ENCODE peak calls at places on chromosomes 13 and 19, in seven cellular contexts. H is sigmoid colon, P is lower leg skin, Q is heart left ventricle, Y is fibroblast of mammary gland, X is heart right ventricle, W is cardiac muscle cell. O is an unnamed sample.

GRCh38 chr19:55283548-55284393 is at the start of gene BRSK1:
- DNase-seq in H (peak), P (no peak), Q (peak), Y (peak), X (peak), W (peak), O (peak)

GRCh38 chr13:65638572-65639168 is 1591.5 kb downstream of the PCDH9 start:
- DNase-seq in H (no peak), P (no peak), Q (no peak), Y (peak), X (no peak), W (peak), O (peak)

GRCh38 chr19:47253467-47253881 is 2.9 kb upstream of the CCDC9 start:
- DNase-seq in H (no peak), P (no peak), Q (no peak), Y (peak), X (no peak), W (peak), O (no peak)

GRCh38 chr13:33797622-33798021 is 20.3 kb upstream of the RFC3 start:
- DNase-seq in H (no peak), P (no peak), Q (no peak), Y (peak), X (no peak), W (peak), O (no peak)

GRCh38 chr13:75771818-75772217 is 135.7 kb downstream of the LMO7 start:
- DNase-seq in H (no peak), P (no peak), Q (no peak), Y (peak), X (no peak), W (peak), O (no peak)

GRCh38 chr13:109275848-109276247 is 510.5 kb downstream of the IRS2 start:
- DNase-seq in H (no peak), P (no peak), Q (no peak), Y (peak), X (no peak), W (no peak), O (peak)

GRCh38 chr19:44212865-44213346 is 574 bp downstream of the ZNF227 start:
- DNase-seq in H (no peak), P (no peak), Q (no peak), Y (peak), X (no peak), W (peak), O (no peak)

GRCh38 chr13:37884674-37885073 is 15.1 kb upstream of the TRPC4 start:
- DNase-seq in H (no peak), P (no peak), Q (no peak), Y (no peak), X (no peak), W (no peak), O (no peak)

GRCh38 chr13:84645196-84646071 is 763.2 kb upstream of the SLITRK1 start:
- DNase-seq in H (no peak), P (no peak), Q (no peak), Y (peak), X (no peak), W (no peak), O (no peak)

GRCh38 chr13:33351324-33351723 is 65.8 kb upstream of the STARD13 start:
- DNase-seq in H (no peak), P (no peak), Q (no peak), Y (peak), X (no peak), W (peak), O (no peak)

GRCh38 chr19:51440846-51441409 is 17.3 kb downstream of the SIGLEC8 start:
- DNase-seq in H (peak), P (no peak), Q (no peak), Y (peak), X (no peak), W (peak), O (no peak)

GRCh38 chr19:5814847-5815246 is 10.0 kb downstream of the NRTN start:
- DNase-seq in H (no peak), P (no peak), Q (no peak), Y (no peak), X (no peak), W (no peak), O (no peak)

GRCh38 chr13:51643114-51643881 is 59.0 kb downstream of the WDFY2 start:
- DNase-seq in H (no peak), P (no peak), Q (no peak), Y (peak), X (no peak), W (peak), O (no peak)

GRCh38 chr13:100244431-100244830 is 155.5 kb downstream of the PCCA start:
- DNase-seq in H (no peak), P (no peak), Q (no peak), Y (no peak), X (no peak), W (peak), O (no peak)

GRCh38 chr19:925912-926594 is at the start of gene ARID3A:
- DNase-seq in H (peak), P (no peak), Q (no peak), Y (no peak), X (peak), W (peak), O (no peak)

DNA sequence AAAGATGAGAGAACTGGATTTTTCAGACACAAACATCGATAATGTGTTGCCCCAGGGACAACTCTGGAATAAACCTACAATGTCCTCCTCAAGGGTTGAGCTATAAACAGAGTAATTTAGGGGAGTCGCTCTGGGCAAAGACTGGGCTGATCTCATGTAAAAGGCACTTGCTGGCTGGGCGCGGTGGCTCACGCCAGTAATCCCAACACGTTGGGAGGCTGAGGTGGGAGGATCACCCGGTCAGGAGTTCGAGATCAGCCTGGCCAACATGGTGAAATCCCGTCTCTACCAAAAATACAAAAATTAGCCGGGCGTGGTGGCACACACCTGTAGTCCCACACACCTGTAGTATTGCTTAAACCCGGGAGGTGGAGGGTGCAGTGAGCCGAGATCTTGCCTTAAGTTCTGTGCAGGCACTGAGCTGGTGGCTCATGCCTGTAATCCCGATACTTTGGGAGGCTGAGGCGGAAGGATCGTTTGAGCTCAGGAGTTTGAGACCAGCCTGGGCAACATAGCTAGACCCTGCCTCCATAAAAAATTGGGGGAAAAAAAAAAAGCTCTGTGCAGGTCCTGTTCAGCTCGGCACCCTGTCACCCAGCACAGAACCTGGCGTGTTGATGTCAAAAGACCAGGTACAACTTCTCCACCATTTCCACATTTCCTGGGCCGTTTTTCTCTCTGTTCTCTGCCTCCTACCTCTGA is 1.4 kb downstream of the TIMM44 start:
- DNase-seq in H (no peak), P (no peak), Q (no peak), Y (no peak), X (no peak), W (no peak), O (no peak)
- H3K4me3 ChIP-seq in H (no peak), P (no peak), Q (peak), Y (peak), X (no peak), W (no peak), O (peak)

DNA sequence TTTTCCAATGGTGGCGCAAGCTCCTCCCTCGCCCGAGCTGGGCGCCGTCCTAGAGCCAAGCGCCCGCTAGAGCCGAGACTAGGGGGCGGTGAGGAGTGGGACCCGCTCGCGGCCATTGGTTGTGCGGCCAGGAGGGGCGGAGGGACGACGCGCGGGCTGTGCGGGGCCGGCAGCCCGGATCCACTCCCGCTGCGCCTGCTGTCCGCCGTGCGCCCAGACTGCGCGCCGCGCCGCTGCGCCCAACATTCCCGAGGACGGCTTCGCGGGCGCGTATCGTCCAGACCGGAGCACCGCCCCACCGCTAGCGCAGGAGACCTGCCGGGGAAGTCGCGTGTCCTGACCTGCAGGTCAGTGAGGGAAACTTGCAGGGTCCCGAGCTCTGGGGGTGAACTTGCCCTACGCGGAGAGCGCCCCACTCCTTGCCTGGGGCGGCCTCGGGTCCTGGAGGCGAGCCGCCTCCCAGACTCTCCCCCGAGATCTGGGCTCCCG is at the start of gene SERTM1:
- DNase-seq in H (no peak), P (no peak), Q (peak), Y (peak), X (peak), W (peak), O (no peak)
- H3K4me3 ChIP-seq in H (no peak), P (no peak), Q (peak), Y (peak), X (peak), W (peak), O (no peak)

GRCh38 chr19:18264956-18265610 is 9.2 kb downstream of the IQCN start:
- DNase-seq in H (no peak), P (no peak), Q (no peak), Y (no peak), X (no peak), W (no peak), O (no peak)
- H3K4me3 ChIP-seq in H (no peak), P (no peak), Q (no peak), Y (no peak), X (no peak), W (no peak), O (peak)

DNA sequence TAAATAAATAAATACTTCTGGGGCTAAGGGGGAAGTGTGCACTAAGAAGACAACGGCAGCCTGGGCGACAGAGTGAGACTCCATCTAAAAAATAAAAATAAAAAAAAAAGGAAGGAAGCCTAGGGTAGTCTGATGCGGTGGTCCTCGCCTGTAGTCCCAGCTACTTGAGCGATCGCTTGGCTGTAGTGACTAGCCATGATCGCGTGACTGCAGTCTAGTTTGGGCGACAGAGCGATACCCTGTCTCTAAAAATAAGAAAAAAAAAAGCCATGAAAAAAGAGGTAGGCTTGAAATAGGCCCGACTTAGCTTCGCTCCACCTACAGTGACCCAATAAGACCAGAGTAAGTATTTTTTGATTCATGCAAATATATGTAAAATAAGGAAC is 661 bp upstream of the BABAM1 start:
- DNase-seq in H (no peak), P (no peak), Q (no peak), Y (no peak), X (no peak), W (no peak), O (no peak)
- H3K4me3 ChIP-seq in H (no peak), P (no peak), Q (no peak), Y (no peak), X (peak), W (no peak), O (no peak)

GRCh38 chr19:18611327-18612050 is 1.2 kb upstream of the TMEM59L start:
- DNase-seq in H (no peak), P (no peak), Q (no peak), Y (no peak), X (no peak), W (no peak), O (no peak)

GRCh38 chr19:18612051-18612771 is 459 bp upstream of the TMEM59L start:
- DNase-seq in H (no peak), P (no peak), Q (no peak), Y (no peak), X (no peak), W (no peak), O (no peak)

GRCh38 chr19:18610556-18611326 is 1.9 kb upstream of the TMEM59L start:
- DNase-seq in H (no peak), P (no peak), Q (no peak), Y (no peak), X (no peak), W (no peak), O (no peak)

GRCh38 chr19:18613589-18614234 is 1.0 kb downstream of the TMEM59L start:
- DNase-seq in H (no peak), P (no peak), Q (no peak), Y (no peak), X (no peak), W (no peak), O (no peak)

GRCh38 chr19:18612772-18613588 is at the start of gene TMEM59L:
- DNase-seq in H (no peak), P (no peak), Q (no peak), Y (no peak), X (no peak), W (no peak), O (no peak)
- H3K4me3 ChIP-seq in H (peak), P (no peak), Q (peak), Y (peak), X (peak), W (peak), O (peak)

DNA sequence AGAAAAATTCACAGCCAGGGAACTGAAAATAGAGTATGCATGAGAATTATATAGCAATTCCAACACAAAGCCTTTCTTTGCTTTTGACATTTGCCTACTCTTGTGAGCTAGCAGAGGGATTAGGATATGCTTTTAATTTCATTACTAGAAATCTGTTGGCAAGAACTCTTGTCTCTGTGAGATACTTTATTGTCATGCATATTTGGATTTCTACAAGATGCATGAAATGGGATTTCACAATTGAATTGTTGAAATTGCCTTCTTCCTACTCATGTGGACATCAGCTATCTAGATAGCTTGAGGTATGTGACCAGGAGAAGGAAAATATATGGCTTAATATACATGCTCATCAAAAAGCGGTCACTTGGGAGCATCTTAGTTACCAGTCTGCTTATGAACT is 166.0 kb downstream of the SLC7A1 start:
- DNase-seq in H (no peak), P (no peak), Q (no peak), Y (peak), X (no peak), W (peak), O (no peak)
- H3K4me3 ChIP-seq in H (no peak), P (no peak), Q (peak), Y (no peak), X (peak), W (peak), O (no peak)

GRCh38 chr13:78595458-78595818 is 7.9 kb downstream of the POU4F1 start:
- DNase-seq in H (no peak), P (no peak), Q (no peak), Y (no peak), X (no peak), W (no peak), O (no peak)

GRCh38 chr13:78595819-78596700 is 7.3 kb downstream of the POU4F1 start:
- DNase-seq in H (no peak), P (no peak), Q (no peak), Y (no peak), X (peak), W (no peak), O (no peak)

GRCh38 chr13:78598933-78599332 is 4.4 kb downstream of the POU4F1 start:
- DNase-seq in H (no peak), P (no peak), Q (no peak), Y (no peak), X (no peak), W (no peak), O (no peak)

GRCh38 chr13:78598382-78598781 is 5.0 kb downstream of the POU4F1 start:
- DNase-seq in H (no peak), P (no peak), Q (no peak), Y (no peak), X (no peak), W (no peak), O (no peak)

GRCh38 chr13:78596701-78597550 is 6.4 kb downstream of the POU4F1 start:
- DNase-seq in H (no peak), P (no peak), Q (no peak), Y (no peak), X (no peak), W (no peak), O (no peak)
- H3K4me3 ChIP-seq in H (no peak), P (no peak), Q (no peak), Y (no peak), X (peak), W (peak), O (peak)

GRCh38 chr13:57829496-57829895 is 198.0 kb downstream of the PCDH17 start:
- DNase-seq in H (no peak), P (no peak), Q (no peak), Y (no peak), X (no peak), W (no peak), O (no peak)
- H3K4me3 ChIP-seq in H (no peak), P (no peak), Q (no peak), Y (no peak), X (no peak), W (no peak), O (no peak)

GRCh38 chr13:21232599-21232998 is 56.1 kb downstream of the MRPL57 start:
- DNase-seq in H (no peak), P (no peak), Q (no peak), Y (no peak), X (no peak), W (no peak), O (no peak)
- H3K4me3 ChIP-seq in H (no peak), P (no peak), Q (peak), Y (no peak), X (peak), W (no peak), O (peak)

O was measured in Jurkat, Clone E6-1.